ENCODE peak calls at places on chromosomes 4 and X, in seven cellular contexts. H is transverse colon, S is heart left ventricle, V is sigmoid colon, M is endothelial cell of umbilical vein, B is spleen, Z is testis. W is an unnamed sample.

GRCh38 chr4:110653602-110654253 is 30.9 kb upstream of the PITX2 start:
- DNase-seq in Z (no peak), B (no peak), M (no peak), S (no peak), H (peak; percentile 19), V (no peak), W (no peak)

GRCh38 chr4:125433453-125433852 is 118.7 kb downstream of the FAT4 start:
- DNase-seq in H (no peak), M (peak; percentile 45), Z (no peak), B (no peak), V (no peak), S (no peak), W (no peak)

GRCh38 chr4:119525005-119525749 is 103.4 kb downstream of the PDE5A start:
- DNase-seq in Z (no peak), B (no peak), V (no peak), S (no peak), M (peak; percentile 90), H (no peak), W (no peak)

GRCh38 chr4:5500165-5500564 is 208.2 kb downstream of the EVC2 start:
- DNase-seq in V (no peak), B (no peak), M (no peak), S (no peak), H (no peak), Z (no peak), W (no peak)

GRCh38 chr4:183808102-183808466 is 97.0 kb upstream of the STOX2 start:
- DNase-seq in B (no peak), M (no peak), V (no peak), H (no peak), Z (peak; percentile 43), S (no peak), W (no peak)

GRCh38 chrX:17082831-17083230 is 136.4 kb downstream of the REPS2 start:
- DNase-seq in V (no peak), Z (no peak), M (peak; percentile 3), B (no peak), H (no peak), S (no peak), W (no peak)

GRCh38 chr4:124964251-124964650 is 251.7 kb upstream of the ANKRD50 start:
- DNase-seq in H (no peak), Z (no peak), S (no peak), B (no peak), M (no peak), V (no peak), W (no peak)

GRCh38 chrX:68997911-68998310 is 167.3 kb downstream of the PJA1 start:
- DNase-seq in B (no peak), H (peak; percentile 31), S (peak; percentile 73), M (peak; percentile 70), Z (peak; percentile 64), V (peak; percentile 86), W (no peak)

GRCh38 chrX:133214316-133214715 is 3.8 kb downstream of the TFDP3 start:
- DNase-seq in B (no peak), M (no peak), V (no peak), S (no peak), H (no peak), Z (no peak), W (no peak)

GRCh38 chr4:86816463-86817107 is 32.6 kb downstream of the SLC10A6 start:
- DNase-seq in S (peak; percentile 33), V (peak; percentile 68), Z (peak; percentile 34), H (no peak), M (no peak), B (no peak), W (no peak)

GRCh38 chrX:153818571-153819397 is 11.6 kb downstream of the PDZD4 start:
- DNase-seq in B (peak; percentile 82), M (peak; percentile 23), H (peak; percentile 23), S (no peak), Z (no peak), V (no peak), W (peak; percentile 31)

GRCh38 chr4:90582087-90582486 is 454.9 kb downstream of the CCSER1 start:
- DNase-seq in H (no peak), Z (no peak), M (peak; percentile 6), B (no peak), S (no peak), V (no peak), W (no peak)

GRCh38 chr4:31984872-31985271 is 1264.7 kb downstream of the PCDH7 start:
- DNase-seq in H (no peak), V (no peak), B (no peak), Z (no peak), S (no peak), M (no peak), W (no peak)

GRCh38 chr4:73609688-73610087 is 10.5 kb downstream of the RASSF6 start:
- DNase-seq in V (no peak), H (no peak), S (no peak), Z (no peak), M (peak; percentile 84), B (no peak), W (no peak)

GRCh38 chr4:122539861-122540465 is 80.9 kb downstream of the IL21 start:
- DNase-seq in S (no peak), B (no peak), V (no peak), Z (no peak), H (no peak), M (peak; percentile 35), W (no peak)

GRCh38 chrX:53831662-53832635 is 145.4 kb upstream of the HUWE1 start:
- DNase-seq in Z (peak; percentile 42), S (no peak), V (no peak), B (no peak), H (peak; percentile 33), M (peak; percentile 44), W (peak; percentile 53)

GRCh38 chr4:158315706-158316105 is 105.4 kb downstream of the TMEM144 start:
- DNase-seq in M (peak; percentile 13), Z (no peak), H (no peak), B (no peak), V (no peak), S (no peak), W (no peak)

GRCh38 chr4:153950100-153950979 is 161.5 kb upstream of the SFRP2 start:
- DNase-seq in H (peak; percentile 31), M (no peak), B (no peak), S (no peak), V (no peak), Z (no peak), W (no peak)

GRCh38 chrX:73930300-73930699 is 367.3 kb downstream of the CHIC1 start:
- DNase-seq in H (no peak), B (no peak), Z (no peak), V (no peak), S (no peak), M (peak; percentile 24), W (no peak)

GRCh38 chr4:38131371-38132139 is 171.4 kb downstream of the PTTG2 start:
- DNase-seq in V (no peak), S (no peak), Z (no peak), H (peak; percentile 23), B (no peak), M (peak; percentile 31), W (no peak)

GRCh38 chr4:41913509-41913908 is 21.7 kb upstream of the TMEM33 start:
- DNase-seq in M (no peak), B (no peak), H (no peak), V (no peak), S (no peak), Z (no peak), W (no peak)

GRCh38 chr4:186676531-186677158 is 47.0 kb downstream of the FAT1 start:
- DNase-seq in S (no peak), B (no peak), M (no peak), Z (no peak), H (no peak), V (no peak), W (no peak)

GRCh38 chr4:88244821-88245579 is 39.4 kb downstream of the PPM1K start:
- DNase-seq in M (no peak), H (peak; percentile 15), Z (no peak), B (peak; percentile 89), S (no peak), V (no peak), W (no peak)

GRCh38 chr4:17934286-17934685 is 87.3 kb downstream of the LCORL start:
- DNase-seq in H (no peak), Z (no peak), M (no peak), B (no peak), S (no peak), V (no peak), W (no peak)

GRCh38 chrX:40849906-40850672 is 114.7 kb upstream of the MED14 start:
- DNase-seq in B (no peak), M (no peak), S (no peak), V (no peak), Z (no peak), H (no peak), W (no peak)

GRCh38 chrX:45765281-45765680 is 564.6 kb upstream of the DIPK2B start:
- DNase-seq in B (no peak), Z (no peak), S (no peak), V (no peak), H (no peak), M (no peak), W (no peak)
- H3K4me1 ChIP-seq in B (peaks cover 81% of the 10 kb centered on the region), Z (no peaks in the 10 kb centered on the region), S (no peaks in the 10 kb centered on the region), V (no peaks in the 10 kb centered on the region), H (no peaks in the 10 kb centered on the region), M (peaks cover 48% of the 10 kb centered on the region), W (no peaks in the 10 kb centered on the region)

GRCh38 chrX:33211356-33212254 is at the start of gene DMD:
- DNase-seq in V (peak; percentile 87), Z (peak; percentile 49), B (no peak), H (peak; percentile 20), M (peak; percentile 88), S (peak; percentile 71), W (no peak)
- TF ChIP-seq POLR2A in V (peak; percentile 44), Z (no peak), B (no peak), H (peak; percentile 36), M (peak; percentile 56), S (peak; percentile 39), W (no peak)

GRCh38 chr4:24857996-24858395 is 54.8 kb downstream of the CCDC149 start:
- DNase-seq in V (no peak), Z (no peak), B (no peak), M (peak; percentile 78), S (no peak), H (no peak), W (no peak)

GRCh38 chr4:24853142-24853541 is 57.8 kb downstream of the SOD3 start:
- DNase-seq in Z (no peak), S (no peak), H (no peak), V (no peak), B (no peak), M (peak; percentile 54), W (no peak)

GRCh38 chr4:24858550-24858949 is 54.3 kb downstream of the CCDC149 start:
- DNase-seq in M (no peak), S (no peak), V (no peak), B (no peak), H (no peak), Z (no peak), W (no peak)

GRCh38 chr4:24856586-24856985 is 56.3 kb downstream of the CCDC149 start:
- DNase-seq in B (no peak), H (no peak), S (no peak), M (no peak), V (no peak), Z (no peak), W (no peak)

GRCh38 chr4:24855741-24856140 is 57.1 kb downstream of the CCDC149 start:
- DNase-seq in H (no peak), M (no peak), V (no peak), S (no peak), Z (no peak), B (no peak), W (no peak)
- H3K27ac ChIP-seq in H (no peak overlapping the region), M (no peak overlapping the region), V (no peak overlapping the region), S (no peak overlapping the region), Z (no peak overlapping the region), B (no peak overlapping the region), W (no peak overlapping the region)

DNA sequence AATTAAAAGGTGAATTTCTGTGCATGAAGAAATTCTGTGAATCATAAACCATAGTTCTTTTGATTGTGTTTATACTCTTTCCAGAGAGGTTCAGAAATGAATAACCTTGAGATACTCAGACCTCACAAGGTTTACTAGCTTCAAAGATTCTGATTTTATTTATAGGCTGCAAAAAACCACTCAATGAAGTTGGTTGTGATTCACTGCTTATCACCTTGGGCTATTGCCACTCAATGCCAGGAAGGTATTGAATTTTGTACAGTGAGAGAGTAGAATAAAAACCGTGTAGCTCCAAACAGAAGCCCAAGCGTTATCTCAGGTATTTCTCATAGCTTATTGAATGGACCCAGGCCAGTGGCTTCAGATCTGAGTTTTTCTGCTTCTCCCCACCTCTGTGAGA is 118.7 kb downstream of the FHIP1A start:
- DNase-seq in V (no peak), Z (no peak), S (no peak), B (no peak), M (no peak), H (no peak), W (no peak)
- H3K4me1 ChIP-seq in V (no peaks in the 10 kb centered on the region), Z (no peaks in the 10 kb centered on the region), S (peaks cover 2% of the 10 kb centered on the region), B (no peaks in the 10 kb centered on the region), M (no peaks in the 10 kb centered on the region), H (no peaks in the 10 kb centered on the region), W (no peaks in the 10 kb centered on the region)